ENCODE peak calls at places on chromosomes 7 and 10, in four cellular contexts. U is GM12865, V is cardiac fibroblast, R is AML-193. X is an unnamed sample.

GRCh38 chr10:73785721-73786511 is 510 bp downstream of the ZSWIM8 start:
- DNase-seq in R (no peak), V (peak; percentile 48), U (peak; percentile 45), X (peak; percentile 67)

GRCh38 chr10:28125701-28126100 is 126.8 kb upstream of the ODAD2 start:
- DNase-seq in V (peak; percentile 28), R (no peak), U (no peak), X (no peak)

GRCh38 chr10:88164471-88164870 is 301.0 kb downstream of the PTEN start:
- DNase-seq in U (no peak), R (no peak), V (no peak), X (no peak)

GRCh38 chr7:90726623-90727022 is 130.5 kb downstream of the CDK14 start:
- DNase-seq in U (no peak), R (no peak), V (peak; percentile 41), X (no peak)

GRCh38 chr7:7868245-7868899 is 100.2 kb upstream of the GLCCI1 start:
- DNase-seq in U (no peak), R (peak; percentile 73), V (no peak), X (peak; percentile 79)

GRCh38 chr7:50310361-50310760 is 5.8 kb downstream of the IKZF1 start:
- DNase-seq in V (no peak), R (peak; percentile 18), U (no peak), X (peak; percentile 73)

GRCh38 chr7:99137418-99138180 is 6.3 kb downstream of the SMURF1 start:
- DNase-seq in V (peak; percentile 85), U (no peak), R (no peak), X (no peak)

GRCh38 chr7:148911626-148912025 is 27.5 kb upstream of the EZH2 start:
- DNase-seq in V (no peak), R (no peak), U (no peak), X (no peak)

GRCh38 chr7:47153076-47153475 is 428.8 kb downstream of the TNS3 start:
- DNase-seq in U (no peak), R (no peak), V (peak; percentile 95), X (no peak)

GRCh38 chr7:139613971-139614411 is 90.5 kb downstream of the CLEC2L start:
- DNase-seq in V (no peak), U (no peak), R (no peak), X (no peak)

GRCh38 chr7:152968003-152968402 is 208.5 kb downstream of the ACTR3B start:
- DNase-seq in R (no peak), V (peak; percentile 2), U (no peak), X (no peak)

GRCh38 chr7:1314021-1314907 is 81.6 kb downstream of the UNCX start:
- DNase-seq in R (no peak), V (no peak), U (no peak), X (no peak)

GRCh38 chr7:70752794-70753241 is 379.1 kb upstream of the GALNT17 start:
- DNase-seq in R (no peak), U (no peak), V (peak; percentile 28), X (no peak)

GRCh38 chr7:31416381-31416780 is 75.9 kb upstream of the NEUROD6 start:
- DNase-seq in U (no peak), V (no peak), R (no peak), X (no peak)

GRCh38 chr10:99619090-99619800 is 994 bp downstream of the SLC25A28 start:
- DNase-seq in U (peak; percentile 60), R (peak; percentile 36), V (peak; percentile 12), X (peak; percentile 35)

GRCh38 chr7:74280985-74281384 is 8.2 kb upstream of the CLIP2 start:
- DNase-seq in R (no peak), V (peak; percentile 75), U (no peak), X (no peak)

GRCh38 chr7:33418251-33418701 is 288.9 kb downstream of the BBS9 start:
- DNase-seq in R (no peak), U (no peak), V (peak; percentile 87), X (no peak)

GRCh38 chr7:2003931-2004812 is 228.6 kb downstream of the MAD1L1 start:
- DNase-seq in V (no peak), R (no peak), U (no peak), X (no peak)

GRCh38 chr10:89921422-89921821 is 220.0 kb downstream of the KIF20B start:
- DNase-seq in U (no peak), V (no peak), R (no peak), X (no peak)

GRCh38 chr7:116632349-116632748 is 39.6 kb upstream of the MET start:
- DNase-seq in V (no peak), R (no peak), U (no peak), X (no peak)

GRCh38 chr10:101322266-101323151 is 31.5 kb upstream of the BTRC start:
- DNase-seq in R (no peak), U (no peak), V (no peak), X (no peak)

GRCh38 chr10:31011017-31011659 is 20.5 kb downstream of the ZNF438 start:
- DNase-seq in U (no peak), V (no peak), R (no peak), X (no peak)

GRCh38 chr10:110496553-110497437 is 912 bp upstream of the DUSP5 start:
- DNase-seq in R (no peak), U (no peak), V (no peak), X (no peak)

GRCh38 chr10:70461397-70462348 is 16.9 kb upstream of the PALD1 start:
- DNase-seq in R (peak; percentile 30), U (peak; percentile 73), V (peak; percentile 63), X (peak; percentile 59)

GRCh38 chr7:151792671-151793070 is 84.2 kb downstream of the PRKAG2 start:
- DNase-seq in V (no peak), U (no peak), R (no peak), X (no peak)

GRCh38 chr10:43904301-43904700 is 255.6 kb upstream of the ZNF32 start:
- DNase-seq in V (no peak), R (no peak), U (no peak), X (no peak)

GRCh38 chr10:5732141-5732540 is 47.5 kb downstream of the TASOR2 start:
- DNase-seq in R (no peak), U (no peak), V (no peak), X (no peak)

GRCh38 chr10:43739171-43739570 is 90.5 kb upstream of the ZNF32 start:
- DNase-seq in U (no peak), V (no peak), R (no peak), X (peak; percentile 20)

GRCh38 chr10:49116509-49117365 is 1.4 kb upstream of the VSTM4 start:
- DNase-seq in U (no peak), R (no peak), V (no peak), X (no peak)

GRCh38 chr10:28774051-28774995 is 97.0 kb downstream of the BAMBI start:
- DNase-seq in V (no peak), U (no peak), R (no peak), X (no peak)

GRCh38 chr7:84123903-84124573 is 70.6 kb downstream of the SEMA3A start:
- DNase-seq in R (no peak), U (no peak), V (no peak), X (no peak)

GRCh38 chr7:64515330-64515729 is 47.5 kb downstream of the ZNF680 start:
- DNase-seq in V (peak; percentile 61), U (no peak), R (no peak), X (no peak)

GRCh38 chr7:74452748-74453320 is 872 bp upstream of the GTF2IRD1 start:
- DNase-seq in U (no peak), V (no peak), R (no peak), X (no peak)

GRCh38 chr10:132526676-132527075 is 10.9 kb upstream of the INPP5A start:
- DNase-seq in R (no peak), V (peak; percentile 59), U (no peak), X (no peak)

GRCh38 chr10:50033481-50033880 is 34.3 kb upstream of the WASHC2A start:
- DNase-seq in V (peak; percentile 75), U (no peak), R (no peak), X (no peak)

GRCh38 chr10:13587367-13587766 is 602 bp downstream of the PRPF18 start:
- DNase-seq in R (no peak), V (peak; percentile 2), U (peak; percentile 9), X (no peak)

GRCh38 chr10:24720096-24720495 is 3.6 kb downstream of the ARHGAP21 start:
- DNase-seq in U (no peak), V (no peak), R (no peak), X (no peak)

GRCh38 chr10:5640501-5640900 is 25.9 kb downstream of the ASB13 start:
- DNase-seq in U (no peak), V (no peak), R (no peak), X (no peak)

GRCh38 chr7:74604326-74605020 is 53.0 kb upstream of the GTF2I start:
- DNase-seq in V (no peak), R (no peak), U (no peak), X (no peak)